ENCODE peak calls at places on chromosomes 1 and 21, in five cellular contexts. K is stomach, N is D721Med, D is nephron progenitor cell, Q is BE2C. B is an unnamed sample.

GRCh38 chr1:45792744-45793143 is 10.7 kb upstream of the MAST2 start:
- DNase-seq in K (no peak), Q (no peak), N (no peak), D (no peak), B (no peak)

GRCh38 chr1:227372662-227373061 is 54.4 kb upstream of the CDC42BPA start:
- DNase-seq in K (peak), N (no peak), D (no peak), Q (no peak), B (no peak)

GRCh38 chr1:89725016-89725380 is 92.1 kb downstream of the LRRC8C start:
- DNase-seq in D (no peak), N (no peak), Q (no peak), K (no peak), B (no peak)

GRCh38 chr1:156126043-156126700 is 11.7 kb downstream of the LMNA start:
- DNase-seq in Q (peak), N (no peak), K (peak), D (peak), B (peak)

GRCh38 chr1:192994141-192994540 is 65.0 kb downstream of the UCHL5 start:
- DNase-seq in Q (no peak), N (no peak), D (no peak), K (no peak), B (no peak)

GRCh38 chr1:169707917-169708604 is 3.4 kb downstream of the SELL start:
- DNase-seq in D (no peak), K (no peak), N (no peak), Q (no peak), B (no peak)

GRCh38 chr1:53562256-53562982 is 103.2 kb downstream of the DMRTB1 start:
- DNase-seq in D (no peak), Q (no peak), N (no peak), K (no peak), B (no peak)

GRCh38 chr1:211326528-211327340 is at the start of gene TRAF5:
- DNase-seq in D (peak), Q (peak), K (peak), N (peak), B (peak)

GRCh38 chr21:41065539-41065938 is 102.4 kb upstream of the BACE2 start:
- DNase-seq in N (no peak), D (no peak), Q (no peak), K (no peak), B (no peak)

GRCh38 chr1:156407344-156407743 is 38.3 kb downstream of the RHBG start:
- DNase-seq in Q (peak), K (no peak), D (no peak), N (no peak), B (peak)

GRCh38 chr1:163844393-163844948 is 522.7 kb downstream of the NUF2 start:
- DNase-seq in K (no peak), D (no peak), Q (no peak), N (no peak), B (no peak)

GRCh38 chr1:201350884-201351283 is 26.6 kb downstream of the TNNT2 start:
- DNase-seq in K (no peak), D (no peak), N (no peak), Q (no peak), B (peak)

GRCh38 chr1:197144570-197145325 is 1.7 kb downstream of the ASPM start:
- DNase-seq in D (no peak), K (no peak), N (no peak), Q (no peak), B (no peak)

GRCh38 chr21:31543191-31543590 is 116.3 kb upstream of the SOD1 start:
- DNase-seq in Q (no peak), N (no peak), D (no peak), K (no peak), B (no peak)

GRCh38 chr1:98965394-98965793 is 39.3 kb downstream of the PLPPR5 start:
- DNase-seq in N (no peak), K (no peak), Q (no peak), D (no peak), B (no peak)

GRCh38 chr1:21437341-21437640 is 2.6 kb upstream of the NBPF3 start:
- DNase-seq in Q (no peak), N (no peak), D (no peak), K (no peak), B (no peak)

GRCh38 chr1:39684313-39684664 is 6.9 kb downstream of the HPCAL4 start:
- DNase-seq in D (no peak), N (no peak), K (no peak), Q (no peak), B (no peak)

GRCh38 chr21:32143222-32143939 is 135.5 kb downstream of the MIS18A start:
- DNase-seq in D (no peak), Q (no peak), K (no peak), N (no peak), B (no peak)

GRCh38 chr1:165375623-165376022 is 19.1 kb upstream of the LMX1A start:
- DNase-seq in Q (no peak), D (no peak), K (no peak), N (no peak), B (no peak)

GRCh38 chr1:205576011-205576410 is 55.8 kb downstream of the ELK4 start:
- DNase-seq in N (no peak), K (peak), D (no peak), Q (no peak), B (no peak)

GRCh38 chr1:173202430-173203145 is 4.5 kb downstream of the TNFSF4 start:
- DNase-seq in K (no peak), D (peak), N (no peak), Q (peak), B (no peak)

GRCh38 chr1:107529511-107530149 is 388.8 kb downstream of the NTNG1 start:
- DNase-seq in N (peak), D (peak), K (no peak), Q (peak), B (no peak)

GRCh38 chr1:14599787-14600186 is 1.3 kb downstream of the KAZN start:
- DNase-seq in N (no peak), Q (no peak), D (no peak), K (no peak), B (no peak)

GRCh38 chr1:80533775-80534314 is 1266.9 kb upstream of the ADGRL2 start:
- DNase-seq in D (no peak), N (no peak), Q (no peak), K (no peak), B (no peak)

GRCh38 chr21:46160563-46161179 is 5.3 kb upstream of the FTCD start:
- DNase-seq in K (peak), Q (peak), D (no peak), N (no peak), B (peak)

GRCh38 chr21:41418956-41419680 is 6.9 kb upstream of the MX1 start:
- DNase-seq in N (no peak), K (no peak), D (no peak), Q (no peak), B (no peak)

GRCh38 chr1:156747737-156748669 is 3.5 kb downstream of the HDGF start:
- DNase-seq in Q (no peak), K (no peak), D (no peak), N (peak), B (no peak)

GRCh38 chr1:114340906-114341698 is 169.9 kb downstream of the TRIM33 start:
- DNase-seq in Q (no peak), N (no peak), K (no peak), D (no peak), B (no peak)

GRCh38 chr1:80767711-80768110 is 1033.0 kb upstream of the ADGRL2 start:
- DNase-seq in N (no peak), Q (no peak), K (no peak), D (no peak), B (no peak)

GRCh38 chr1:150082494-150082893 is 14.9 kb downstream of the VPS45 start:
- DNase-seq in K (no peak), D (no peak), N (no peak), Q (no peak), B (no peak)

GRCh38 chr1:156486421-156487344 is 13.9 kb downstream of the MEF2D start:
- DNase-seq in Q (no peak), N (no peak), K (no peak), D (no peak), B (peak)

GRCh38 chr1:115330480-115331013 is 7.5 kb downstream of the NGF start:
- DNase-seq in N (no peak), K (no peak), D (no peak), Q (no peak), B (no peak)

GRCh38 chr1:3668148-3668547 is 15.8 kb downstream of the TP73 start:
- DNase-seq in Q (no peak), D (no peak), N (no peak), K (no peak), B (peak)

GRCh38 chr1:206839857-206840256 is 25.6 kb upstream of the IL20 start:
- DNase-seq in D (no peak), K (no peak), N (no peak), Q (no peak), B (no peak)

GRCh38 chr1:242754061-242754648 is 229.7 kb upstream of the PLD5 start:
- DNase-seq in K (no peak), Q (peak), D (no peak), N (no peak), B (no peak)

GRCh38 chr1:193697105-193697762 is 510.8 kb upstream of the B3GALT2 start:
- DNase-seq in Q (no peak), K (no peak), N (no peak), D (no peak), B (no peak)

DNA sequence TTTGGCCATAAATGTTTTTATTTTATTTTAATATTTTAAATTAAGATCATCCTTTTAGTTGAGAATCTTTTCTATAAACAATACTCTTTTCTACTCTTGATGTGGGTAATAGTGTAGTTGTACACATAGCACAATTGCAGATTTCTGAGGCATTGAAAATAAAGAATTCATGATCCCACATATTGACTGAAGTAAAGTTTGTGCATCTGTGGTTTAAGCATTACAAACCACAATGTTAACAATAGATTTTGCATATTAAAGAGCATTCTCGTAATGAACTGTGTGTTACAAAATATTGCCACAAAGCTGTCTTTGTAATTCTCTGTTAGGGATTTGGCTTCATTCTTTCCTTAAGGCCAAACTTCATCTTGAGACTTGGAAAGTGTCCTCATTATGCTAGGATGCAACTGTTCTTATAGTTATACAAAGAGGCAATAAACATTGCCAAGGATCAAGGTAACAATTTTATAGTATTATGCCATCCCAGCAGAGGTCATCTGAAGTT is 256.8 kb downstream of the OLFM3 start:
- DNase-seq in N (no peak), Q (no peak), K (no peak), D (no peak), B (no peak)
- TF ChIP-seq CTCF in N (no peak), Q (no peak), K (no peak), D (no peak), B (no peak)

GRCh38 chr1:225554216-225554812 is 98.6 kb downstream of the ENAH start:
- DNase-seq in D (no peak), N (no peak), Q (no peak), K (no peak), B (no peak)
- TF ChIP-seq CTCF in D (peak), N (peak), Q (peak), K (peak), B (peak)

GRCh38 chr1:152960452-152961044 is 9.9 kb upstream of the SPRR4 start:
- DNase-seq in D (no peak), N (no peak), Q (no peak), K (no peak), B (no peak)
- TF ChIP-seq CTCF in D (no peak), N (no peak), Q (no peak), K (no peak), B (no peak)

DNA sequence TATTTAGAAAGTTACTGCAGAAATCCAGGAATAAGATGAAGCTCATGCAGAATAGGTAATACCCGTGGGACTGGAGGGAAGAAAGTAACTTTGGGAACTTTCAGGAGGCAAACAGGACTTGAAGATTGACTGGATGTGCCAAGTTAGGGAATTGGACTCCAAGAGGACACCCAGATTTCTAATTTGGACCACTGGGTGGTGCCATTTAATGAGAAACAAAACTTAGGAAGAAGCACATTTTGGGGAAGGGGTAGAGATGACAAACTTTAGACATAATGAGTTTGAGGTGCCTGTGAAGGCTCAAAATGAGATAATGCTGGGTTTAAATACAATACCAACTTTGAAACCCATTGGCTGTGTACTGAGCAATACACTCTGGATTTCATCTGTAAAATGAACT is 3.3 kb upstream of the B4GALT3 start:
- DNase-seq in K (no peak), N (no peak), Q (no peak), D (no peak), B (no peak)
- TF ChIP-seq CTCF in K (no peak), N (peak), Q (peak), D (no peak), B (peak)

DNA sequence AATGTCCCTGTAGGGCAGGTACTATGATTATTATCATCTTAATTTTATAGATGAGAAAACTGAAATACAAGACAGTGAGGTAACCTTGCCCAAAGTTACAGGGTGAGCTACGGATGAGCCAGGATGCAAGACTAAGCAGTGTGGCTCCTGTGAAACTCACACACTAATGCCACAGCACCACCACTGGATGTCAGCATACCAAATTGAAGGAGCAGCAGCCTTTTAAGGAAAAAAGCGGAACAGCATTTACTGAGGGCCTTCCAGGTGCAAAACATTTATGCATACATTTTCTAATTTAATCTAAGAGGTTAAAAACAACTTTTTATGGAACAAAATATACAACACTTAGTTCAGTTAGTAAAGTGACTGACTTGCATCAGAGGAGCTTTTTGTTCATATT is 41.7 kb downstream of the SEC16B start:
- DNase-seq in K (no peak), N (no peak), D (no peak), Q (no peak), B (no peak)
- TF ChIP-seq CTCF in K (no peak), N (no peak), D (peak), Q (no peak), B (no peak)

DNA sequence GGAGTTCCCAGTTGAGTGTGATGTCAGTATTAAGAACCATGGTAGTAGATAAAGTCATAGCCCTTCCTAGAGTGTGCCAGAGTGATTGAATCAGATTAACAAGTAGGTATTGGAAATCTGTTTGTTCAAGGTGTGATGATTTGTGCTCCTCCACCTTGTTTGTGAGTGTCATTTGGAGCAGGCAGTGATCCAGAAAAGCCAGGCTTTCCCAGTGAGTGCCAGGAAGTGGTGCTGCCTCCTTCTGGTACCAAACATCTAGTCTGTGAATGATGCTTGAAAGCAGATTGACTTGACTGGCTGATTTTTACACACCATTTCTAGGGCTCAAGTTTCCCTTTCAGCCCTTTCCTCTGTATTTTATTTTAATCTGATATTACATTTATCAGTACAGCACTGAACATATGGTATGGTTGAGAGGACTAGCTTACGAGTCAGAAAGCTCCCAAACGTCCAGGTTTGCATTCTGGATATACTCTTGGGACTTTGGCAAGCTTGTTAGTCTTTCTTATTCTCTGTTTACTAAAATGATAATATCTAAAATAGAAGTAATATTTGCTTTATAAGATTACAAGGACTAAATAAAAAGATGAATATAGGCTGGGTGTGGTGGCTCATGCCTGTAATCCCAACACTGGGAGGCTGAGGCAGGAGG is 100.7 kb downstream of the PATJ start:
- DNase-seq in Q (peak), N (no peak), D (no peak), K (no peak), B (no peak)
- TF ChIP-seq CTCF in Q (peak), N (peak), D (no peak), K (no peak), B (no peak)

DNA sequence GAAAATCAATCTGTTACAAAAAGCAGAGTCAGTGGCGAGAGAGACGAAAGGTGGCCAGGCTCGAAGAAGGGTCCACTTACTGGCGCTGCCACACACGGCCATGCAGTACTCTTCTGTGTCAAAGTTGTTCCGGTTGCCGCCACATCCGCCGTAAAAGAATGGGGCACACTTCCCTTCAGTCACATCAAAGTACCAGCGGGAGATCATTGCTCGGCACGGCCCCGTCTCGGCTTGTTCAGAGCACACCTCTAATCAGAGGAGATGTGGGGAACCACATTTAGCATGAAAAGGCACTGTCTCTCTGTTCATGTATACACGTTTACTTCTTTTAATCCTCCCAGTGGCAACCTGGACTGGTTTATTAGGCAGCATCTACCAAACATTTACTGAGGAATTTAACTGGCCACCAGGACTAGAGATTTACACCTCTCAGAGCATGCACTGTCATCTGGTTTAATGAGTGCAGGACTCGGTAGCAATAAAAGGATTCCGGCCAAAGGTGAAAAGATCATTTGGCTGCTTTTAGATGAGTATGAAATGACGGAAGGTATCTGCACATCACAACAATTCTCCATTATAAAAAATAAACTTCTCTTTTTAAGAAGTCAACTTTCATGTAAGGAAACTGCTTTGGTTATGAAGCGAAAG is 170.5 kb downstream of the APP start:
- DNase-seq in K (no peak), D (peak), N (no peak), Q (no peak), B (no peak)
- TF ChIP-seq CTCF in K (no peak), D (no peak), N (no peak), Q (no peak), B (no peak)